ENCODE peak calls at places on chromosomes 6 and 20, in ten cellular contexts. C is adrenal gland, N is IMR-90, S is hepatocyte, K is A549, W is cardiac muscle cell, G is MM.1S, Q is AG10803, B is lung, Z is bronchial epithelial cell. Y is an unnamed sample.

GRCh38 chr6:128757961-128758360 is 125.0 kb upstream of the LAMA2 start:
- DNase-seq in Q (no peak), N (no peak), B (no peak), W (no peak), K (no peak), G (no peak), Z (peak), S (no peak), C (no peak), Y (no peak)

GRCh38 chr20:38195041-38195504 is 30.0 kb upstream of the TGM2 start:
- DNase-seq in C (no peak), Z (no peak), N (no peak), K (no peak), Q (no peak), G (no peak), W (no peak), B (no peak), S (no peak), Y (no peak)

GRCh38 chr20:38298768-38299288 is 5.1 kb upstream of the BPI start:
- DNase-seq in C (peak), G (no peak), W (peak), S (peak), N (peak), Z (peak), K (no peak), B (peak), Q (peak), Y (no peak)

GRCh38 chr6:150539111-150539510 is 60.6 kb upstream of the PLEKHG1 start:
- DNase-seq in N (no peak), K (no peak), Q (no peak), B (no peak), S (no peak), W (no peak), G (no peak), C (no peak), Z (no peak), Y (no peak)

GRCh38 chr20:24745617-24746350 is 203.3 kb upstream of the CST7 start:
- DNase-seq in G (no peak), S (no peak), C (no peak), Q (no peak), K (no peak), W (no peak), B (no peak), Z (no peak), N (no peak), Y (no peak)

GRCh38 chr6:134663800-134664535 is 285.9 kb downstream of the ALDH8A1 start:
- DNase-seq in C (no peak), Q (peak), K (no peak), N (peak), Z (no peak), G (no peak), S (no peak), W (no peak), B (no peak), Y (no peak)

GRCh38 chr6:355809-356208 is 35.7 kb upstream of the IRF4 start:
- DNase-seq in K (no peak), C (no peak), Q (no peak), B (no peak), G (no peak), S (no peak), N (no peak), Z (no peak), W (no peak), Y (no peak)

GRCh38 chr20:33919653-33920052 is 74.1 kb upstream of the RALY start:
- DNase-seq in K (no peak), Z (no peak), W (no peak), S (no peak), N (no peak), G (no peak), C (no peak), B (no peak), Q (no peak), Y (no peak)

GRCh38 chr20:55472704-55473103 is 532.6 kb downstream of the CBLN4 start:
- DNase-seq in N (no peak), Z (peak), G (no peak), Q (no peak), S (no peak), B (no peak), K (no peak), W (no peak), C (no peak), Y (no peak)

GRCh38 chr6:33418690-33419291 is 884 bp upstream of the CUTA start:
- DNase-seq in N (peak), W (peak), C (no peak), Z (no peak), G (no peak), K (no peak), Q (no peak), S (no peak), B (no peak), Y (no peak)

GRCh38 chr6:18514180-18514579 is 127.0 kb downstream of the RNF144B start:
- DNase-seq in W (no peak), G (no peak), C (no peak), B (no peak), Q (no peak), N (no peak), Z (no peak), K (no peak), S (no peak), Y (no peak)

GRCh38 chr6:156857573-156857972 is 80.4 kb downstream of the ARID1B start:
- DNase-seq in B (no peak), Z (peak), Q (no peak), G (no peak), S (no peak), N (peak), W (peak), K (no peak), C (no peak), Y (peak)

GRCh38 chr6:111614833-111615582 is 9.3 kb upstream of the TRAF3IP2 start:
- DNase-seq in Z (no peak), W (no peak), C (no peak), S (peak), Q (no peak), B (no peak), K (peak), N (no peak), G (no peak), Y (no peak)

GRCh38 chr6:147579667-147580066 is 71.2 kb downstream of the SAMD5 start:
- DNase-seq in S (no peak), K (no peak), W (no peak), C (no peak), B (no peak), Z (no peak), G (no peak), Q (no peak), N (no peak), Y (no peak)

GRCh38 chr20:48710341-48711043 is 117.3 kb downstream of the PREX1 start:
- DNase-seq in B (no peak), C (no peak), N (no peak), S (no peak), K (no peak), G (no peak), W (no peak), Z (no peak), Q (no peak), Y (no peak)

GRCh38 chr6:45713981-45714685 is 301.5 kb downstream of the CLIC5 start:
- DNase-seq in N (no peak), W (no peak), K (no peak), B (no peak), Q (no peak), S (no peak), C (no peak), Z (no peak), G (no peak), Y (no peak)

GRCh38 chr6:6793388-6794250 is 205.1 kb downstream of the LY86 start:
- DNase-seq in W (no peak), Q (no peak), G (no peak), Z (peak), C (no peak), S (no peak), B (no peak), N (no peak), K (no peak), Y (no peak)

GRCh38 chr6:30163090-30163917 is at the start of gene TRIM15:
- DNase-seq in B (no peak), G (no peak), K (no peak), Z (peak), S (peak), W (no peak), Q (no peak), C (no peak), N (no peak), Y (peak)

GRCh38 chr6:21900730-21901129 is 307.2 kb downstream of the SOX4 start:
- DNase-seq in W (peak), K (peak), Q (no peak), N (peak), C (no peak), S (no peak), G (no peak), B (no peak), Z (peak), Y (no peak)

GRCh38 chr20:49283703-49284625 is 6.1 kb upstream of the ZNFX1 start:
- DNase-seq in Z (no peak), K (no peak), W (no peak), G (no peak), N (no peak), B (no peak), S (no peak), C (no peak), Q (no peak), Y (no peak)

GRCh38 chr6:116100419-116101297 is at the start of gene NT5DC1:
- DNase-seq in Q (peak), G (peak), N (peak), K (peak), S (peak), W (peak), Z (peak), B (peak), C (peak), Y (peak)
- TF ChIP-seq CTCF in Q (peak), G (peak), N (no peak), K (no peak), S (peak), W (peak), Z (peak), B (no peak), C (peak), Y (peak)

DNA sequence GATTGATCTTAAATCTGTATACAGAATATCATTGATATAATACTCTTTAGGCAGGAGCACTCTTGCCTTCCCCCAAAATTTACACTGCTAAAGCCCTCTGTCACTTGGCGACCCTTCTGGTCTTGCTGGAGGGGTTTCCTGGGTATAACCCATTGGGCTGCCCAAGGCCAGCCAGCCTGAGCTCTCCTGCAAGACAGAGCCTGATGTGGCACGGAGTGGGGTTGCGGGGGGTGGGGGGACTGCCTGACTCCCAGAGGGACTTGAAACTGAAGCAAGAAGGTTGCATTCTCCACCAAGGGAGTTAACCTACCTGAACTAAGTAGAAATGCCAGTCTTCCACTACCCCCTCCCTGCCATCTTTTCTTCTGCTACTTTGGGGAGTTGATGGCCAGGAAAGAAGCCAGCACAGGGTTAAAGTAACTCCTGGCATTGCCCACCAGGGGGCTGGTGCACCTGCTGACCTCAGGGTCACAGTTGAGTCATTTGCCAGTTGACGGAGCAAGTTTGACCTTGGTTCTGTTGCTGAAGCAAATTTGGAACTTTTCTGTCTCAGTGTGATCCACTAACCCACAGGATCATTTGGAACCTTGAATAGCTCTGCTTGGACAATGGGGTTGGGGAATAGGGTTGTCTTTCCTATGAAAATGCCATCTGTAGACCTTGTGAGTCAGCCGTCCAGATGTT is 79.4 kb downstream of the ASXL1 start:
- DNase-seq in G (no peak), N (no peak), W (no peak), Z (no peak), S (peak), C (peak), Q (no peak), K (peak), B (no peak), Y (no peak)
- TF ChIP-seq CTCF in G (peak), N (peak), W (peak), Z (peak), S (peak), C (peak), Q (peak), K (no peak), B (no peak), Y (no peak)

GRCh38 chr6:149268146-149268545 is 49.4 kb upstream of the TAB2 start:
- DNase-seq in Z (no peak), G (no peak), C (no peak), N (no peak), S (no peak), B (no peak), K (no peak), Q (no peak), W (no peak), Y (no peak)
- TF ChIP-seq CTCF in Z (no peak), G (no peak), C (no peak), N (no peak), S (no peak), B (no peak), K (no peak), Q (no peak), W (no peak), Y (no peak)

GRCh38 chr6:31794294-31794865 is 1.2 kb downstream of the VARS1 start:
- DNase-seq in Z (peak), W (peak), Q (peak), S (peak), N (peak), C (no peak), B (no peak), K (no peak), G (peak), Y (peak)

GRCh38 chr6:31796993-31797385 is 1.4 kb upstream of the VARS1 start:
- DNase-seq in B (no peak), Q (no peak), G (no peak), W (no peak), Z (peak), C (no peak), K (no peak), N (no peak), S (no peak), Y (no peak)

GRCh38 chr6:31794866-31795615 is 511 bp downstream of the VARS1 start:
- DNase-seq in Z (no peak), S (no peak), G (no peak), C (no peak), Q (no peak), K (no peak), W (peak), N (no peak), B (no peak), Y (peak)

GRCh38 chr6:31797607-31798006 is 2.1 kb upstream of the VARS1 start:
- DNase-seq in K (no peak), Q (no peak), G (no peak), S (no peak), W (no peak), Z (no peak), N (no peak), C (no peak), B (no peak), Y (no peak)

DNA sequence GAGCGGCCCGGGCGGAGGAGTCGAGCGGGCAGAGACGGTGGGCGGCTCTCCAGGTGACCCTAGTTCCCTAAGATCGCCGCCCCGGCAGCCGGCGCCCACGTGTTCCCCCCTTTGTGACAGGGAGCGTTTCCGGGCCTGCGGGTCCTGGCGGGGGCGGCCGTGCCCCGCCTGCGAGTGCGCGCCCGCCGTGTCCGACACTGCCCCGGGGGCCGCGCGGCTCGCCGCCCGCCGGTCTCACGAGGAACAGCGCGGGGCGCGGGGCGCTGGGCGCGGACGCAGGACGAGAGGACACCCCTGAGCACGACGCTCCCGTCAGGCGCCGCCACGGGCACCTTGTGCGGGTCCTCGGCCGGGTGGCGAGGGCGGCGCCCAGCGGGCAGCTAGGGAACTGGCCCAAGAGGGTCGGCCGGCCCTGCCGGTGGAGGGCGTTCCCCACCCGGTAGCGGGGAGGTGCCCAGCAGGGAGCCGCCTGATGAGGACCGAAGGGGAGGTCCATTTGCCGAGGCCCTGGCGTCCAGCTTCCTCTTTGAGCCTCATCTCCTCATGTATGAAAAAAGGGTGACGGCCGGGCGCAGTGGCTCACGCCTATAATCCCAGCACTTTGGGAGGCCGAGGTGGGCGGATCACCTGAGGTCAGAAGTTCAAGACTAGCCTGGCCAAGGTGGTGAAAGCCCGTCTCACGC is at the start of gene VARS1:
- DNase-seq in C (peak), B (peak), G (peak), W (peak), Z (peak), Q (peak), N (peak), S (peak), K (peak), Y (peak)
- TF ChIP-seq CTCF in C (peak), B (peak), G (peak), W (peak), Z (peak), Q (peak), N (peak), S (peak), K (peak), Y (peak)

DNA sequence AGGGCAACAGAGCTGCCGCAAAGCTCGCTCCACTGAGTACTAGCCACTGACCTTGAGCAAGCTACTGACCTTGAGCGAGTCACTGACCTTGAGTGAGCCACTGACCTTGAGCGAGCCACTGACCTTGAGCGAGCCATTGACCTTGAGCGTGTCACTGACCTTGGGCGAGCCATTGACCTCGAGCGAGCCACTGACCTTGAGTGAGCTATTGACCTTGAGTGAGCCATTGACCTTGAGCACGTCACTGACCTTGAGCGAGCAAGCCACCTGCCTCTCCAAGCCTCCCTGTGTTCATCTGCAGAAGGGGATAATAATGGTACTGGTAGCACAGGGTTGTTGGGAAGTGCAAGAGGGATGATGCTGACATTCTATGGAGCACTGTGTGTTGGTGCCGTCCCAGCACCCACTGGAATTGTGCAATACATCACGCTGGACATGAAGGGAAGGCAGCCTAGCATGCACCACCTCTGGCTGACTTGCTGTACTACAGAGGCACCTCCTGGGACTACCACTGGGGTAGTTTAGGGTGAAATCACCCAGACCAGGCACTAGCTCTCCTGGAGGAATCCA is 60.2 kb downstream of the CTCFL start:
- DNase-seq in G (no peak), K (peak), Q (no peak), W (peak), N (no peak), B (no peak), C (peak), S (peak), Z (peak), Y (no peak)
- TF ChIP-seq CTCF in G (peak), K (no peak), Q (peak), W (peak), N (no peak), B (no peak), C (peak), S (no peak), Z (peak), Y (no peak)

GRCh38 chr6:165052561-165053500 is 256.6 kb downstream of the C6orf118 start:
- DNase-seq in Q (no peak), C (no peak), S (no peak), K (no peak), W (no peak), Z (no peak), N (no peak), B (no peak), G (no peak), Y (no peak)

GRCh38 chr6:165059032-165059431 is 250.4 kb downstream of the C6orf118 start:
- DNase-seq in G (no peak), S (no peak), K (no peak), Z (peak), C (no peak), W (no peak), N (no peak), Q (peak), B (no peak), Y (no peak)

GRCh38 chr6:165056292-165056691 is 253.1 kb downstream of the C6orf118 start:
- DNase-seq in C (no peak), W (no peak), N (no peak), S (no peak), Q (no peak), G (no peak), B (no peak), K (no peak), Z (no peak), Y (no peak)

GRCh38 chr6:165060636-165061190 is 248.7 kb downstream of the C6orf118 start:
- DNase-seq in K (no peak), Q (peak), N (no peak), W (no peak), B (no peak), S (no peak), C (no peak), Z (peak), G (no peak), Y (no peak)

GRCh38 chr6:165055231-165055630 is 254.2 kb downstream of the C6orf118 start:
- DNase-seq in K (peak), S (peak), Z (peak), N (no peak), W (peak), B (no peak), G (no peak), C (no peak), Q (peak), Y (no peak)
- TF ChIP-seq CTCF in K (no peak), S (no peak), Z (no peak), N (no peak), W (no peak), B (no peak), G (no peak), C (no peak), Q (peak), Y (no peak)

GRCh38 chr20:62808211-62808865 is 3.7 kb downstream of the OGFR start:
- DNase-seq in S (peak), Q (peak), W (peak), Z (peak), N (peak), K (peak), C (no peak), G (peak), B (peak), Y (peak)
- TF ChIP-seq CTCF in S (peak), Q (peak), W (peak), Z (peak), N (peak), K (peak), C (peak), G (peak), B (peak), Y (peak)

GRCh38 chr20:58651548-58651822 is 402 bp downstream of the STX16 start:
- DNase-seq in S (peak), C (no peak), Z (no peak), N (peak), Q (no peak), G (no peak), K (no peak), B (no peak), W (no peak), Y (no peak)

GRCh38 chr20:58651823-58652605 is 931 bp downstream of the STX16 start:
- DNase-seq in C (peak), Q (peak), N (peak), S (peak), Z (peak), B (peak), W (peak), G (peak), K (peak), Y (peak)

GRCh38 chr20:58650776-58651547 is at the start of gene STX16:
- DNase-seq in Q (peak), B (peak), K (peak), G (peak), Z (peak), W (peak), N (peak), C (peak), S (peak), Y (peak)

GRCh38 chr20:58649288-58650180 is 1.5 kb upstream of the STX16 start:
- DNase-seq in S (peak), Z (no peak), K (no peak), C (no peak), B (no peak), W (no peak), Q (no peak), N (no peak), G (no peak), Y (no peak)

DNA sequence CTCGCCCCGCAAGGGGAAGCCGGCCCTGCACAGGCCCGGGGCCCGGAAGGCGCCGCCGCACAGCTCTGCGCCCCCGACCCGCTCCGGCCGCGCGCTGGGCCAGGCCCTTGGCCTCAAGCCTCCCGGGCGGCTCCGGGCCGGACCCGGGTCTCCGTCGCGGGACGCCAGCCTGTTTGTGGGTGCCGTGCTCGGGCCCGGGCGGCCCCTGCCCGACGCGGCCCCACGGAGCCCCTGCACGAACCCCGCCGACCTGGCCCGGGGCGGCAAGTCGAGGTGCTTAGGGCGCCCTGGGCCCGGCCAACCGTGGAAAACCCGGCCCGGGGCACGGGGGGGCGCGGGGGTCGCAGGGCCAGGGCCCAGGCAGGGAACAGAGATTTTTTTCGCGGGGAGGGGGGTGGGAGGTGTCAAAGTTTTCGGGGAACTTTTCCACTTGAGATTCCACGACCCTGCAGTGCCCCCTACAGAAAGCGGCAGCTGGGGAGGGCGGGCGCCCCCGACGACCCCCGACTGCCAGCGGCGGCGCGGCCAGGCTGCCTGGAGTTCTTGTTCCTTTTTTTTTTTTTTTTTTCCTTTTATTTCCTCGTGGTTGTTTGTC is 805 bp upstream of the STX16 start:
- DNase-seq in Z (no peak), B (no peak), Q (no peak), W (peak), S (peak), K (no peak), N (no peak), G (no peak), C (peak), Y (peak)
- TF ChIP-seq CTCF in Z (no peak), B (no peak), Q (no peak), W (no peak), S (no peak), K (peak), N (no peak), G (no peak), C (no peak), Y (peak)

Y was measured in GM10248.